ENCODE peak calls at places on chromosomes 1 and 21, in four cellular contexts. W is mesenchymal stem cell, Z is mesendoderm, P is IMR-90. V is an unnamed sample.

GRCh38 chr1:61273861-61274260 is 191.5 kb downstream of the NFIA start:
- DNase-seq in P (no peak), W (no peak), Z (no peak), V (no peak)

GRCh38 chr1:70961374-70961773 is 86.2 kb downstream of the PTGER3 start:
- DNase-seq in W (no peak), Z (no peak), P (no peak), V (peak; percentile 81)

GRCh38 chr1:57512386-57512785 is 88.5 kb upstream of the DAB1 start:
- DNase-seq in Z (no peak), W (no peak), P (no peak), V (no peak)

GRCh38 chr1:52532732-52533327 is 20.1 kb downstream of the TUT4 start:
- DNase-seq in W (no peak), Z (no peak), P (no peak), V (no peak)

GRCh38 chr1:41665962-41666917 is 181.8 kb upstream of the EDN2 start:
- DNase-seq in P (no peak), Z (peak; percentile 32), W (no peak), V (no peak)

GRCh38 chr1:172431721-172432192 is 11.3 kb downstream of the C1orf105 start:
- DNase-seq in P (no peak), Z (peak; percentile 33), W (no peak), V (peak; percentile 73)

GRCh38 chr1:181061891-181062777 is 26.4 kb upstream of the IER5 start:
- DNase-seq in P (no peak), Z (no peak), W (no peak), V (peak; percentile 25)

GRCh38 chr1:209577346-209577745 is 6.2 kb upstream of the CAMK1G start:
- DNase-seq in Z (no peak), W (peak; percentile 62), P (peak; percentile 49), V (no peak)

GRCh38 chr21:18153063-18153462 is 91.6 kb upstream of the CHODL start:
- DNase-seq in W (peak; percentile 26), Z (no peak), P (no peak), V (no peak)

GRCh38 chr1:219805191-219805590 is 123.2 kb downstream of the SLC30A10 start:
- DNase-seq in Z (no peak), W (no peak), P (no peak), V (no peak)

GRCh38 chr1:3992103-3992556 is 92.1 kb upstream of the C1orf174 start:
- DNase-seq in Z (peak; percentile 67), W (peak; percentile 0), P (peak; percentile 1), V (peak; percentile 21)

GRCh38 chr1:97433520-97434175 is 487.2 kb downstream of the DPYD start:
- DNase-seq in P (peak; percentile 93), Z (no peak), W (peak; percentile 50), V (peak; percentile 26)

GRCh38 chr1:117638759-117639158 is 32.9 kb downstream of the TENT5C start:
- DNase-seq in Z (no peak), P (no peak), W (no peak), V (peak; percentile 95)

GRCh38 chr21:44969965-44970755 is 30.3 kb downstream of the SLX9 start:
- DNase-seq in P (peak; percentile 87), Z (peak; percentile 65), W (peak; percentile 80), V (peak; percentile 88)

GRCh38 chr1:36625959-36626337 is 143.2 kb upstream of the CSF3R start:
- DNase-seq in W (no peak), Z (no peak), P (no peak), V (no peak)

GRCh38 chr1:8194481-8195227 is 123.3 kb upstream of the SLC45A1 start:
- DNase-seq in P (peak; percentile 67), Z (no peak), W (no peak), V (no peak)

GRCh38 chr1:45767035-45767434 is 16.6 kb upstream of the IPP start:
- DNase-seq in Z (no peak), P (peak; percentile 76), W (no peak), V (no peak)

GRCh38 chr1:101236546-101237228 is at the start of gene S1PR1:
- DNase-seq in P (peak; percentile 69), Z (peak; percentile 70), W (peak; percentile 76), V (peak; percentile 39)

GRCh38 chr1:147717706-147718097 is 42.7 kb downstream of the GJA5 start:
- DNase-seq in P (no peak), Z (no peak), W (no peak), V (no peak)

GRCh38 chr1:239058190-239058589 is 328.2 kb upstream of the CHRM3 start:
- DNase-seq in Z (no peak), P (no peak), W (no peak), V (no peak)

GRCh38 chr1:225870883-225871282 is 11.3 kb downstream of the TMEM63A start:
- DNase-seq in P (no peak), W (no peak), Z (no peak), V (no peak)

GRCh38 chr1:234309598-234310459 is 63.4 kb upstream of the COA6 start:
- DNase-seq in P (peak; percentile 46), W (peak; percentile 43), Z (peak; percentile 85), V (peak; percentile 83)

GRCh38 chr1:162357681-162358266 is 18.9 kb downstream of the SPATA46 start:
- DNase-seq in W (peak; percentile 29), Z (peak; percentile 80), P (peak; percentile 31), V (peak; percentile 26)

GRCh38 chr1:182595641-182596240 is 6.7 kb upstream of the RNASEL start:
- DNase-seq in W (peak; percentile 69), P (peak; percentile 69), Z (peak; percentile 79), V (peak; percentile 95)

GRCh38 chr1:116377564-116378529 is 4.8 kb downstream of the ATP1A1 start:
- DNase-seq in W (peak; percentile 93), P (peak; percentile 96), Z (no peak), V (peak; percentile 62)

GRCh38 chr1:93338426-93338825 is 7.3 kb upstream of the DR1 start:
- DNase-seq in P (peak; percentile 95), W (peak; percentile 55), Z (no peak), V (peak; percentile 79)

GRCh38 chr1:56686171-56686570 is 41.1 kb downstream of the PRKAA2 start:
- DNase-seq in P (peak; percentile 66), Z (no peak), W (peak; percentile 33), V (no peak)

GRCh38 chr21:45992311-45993209 is 11.0 kb downstream of the COL6A1 start:
- DNase-seq in Z (no peak), W (no peak), P (no peak), V (no peak)

GRCh38 chr1:13801711-13802486 is 101.9 kb downstream of the PRDM2 start:
- DNase-seq in Z (peak; percentile 30), W (no peak), P (no peak), V (peak; percentile 84)

GRCh38 chr1:47578026-47578861 is 140.4 kb downstream of the FOXD2 start:
- DNase-seq in W (peak; percentile 15), Z (no peak), P (no peak), V (no peak)

GRCh38 chr1:172581779-172582178 is 48.8 kb downstream of the SUCO start:
- DNase-seq in W (peak; percentile 62), Z (peak; percentile 31), P (peak; percentile 88), V (no peak)

GRCh38 chr1:52911541-52911940 is 10.0 kb downstream of the ECHDC2 start:
- DNase-seq in W (no peak), Z (no peak), P (no peak), V (no peak)

GRCh38 chr1:155185783-155186265 is 12.2 kb downstream of the TRIM46 start:
- DNase-seq in P (no peak), Z (no peak), W (no peak), V (no peak)

GRCh38 chr1:119308130-119308529 is 60.5 kb upstream of the HAO2 start:
- DNase-seq in W (no peak), Z (no peak), P (no peak), V (no peak)

DNA sequence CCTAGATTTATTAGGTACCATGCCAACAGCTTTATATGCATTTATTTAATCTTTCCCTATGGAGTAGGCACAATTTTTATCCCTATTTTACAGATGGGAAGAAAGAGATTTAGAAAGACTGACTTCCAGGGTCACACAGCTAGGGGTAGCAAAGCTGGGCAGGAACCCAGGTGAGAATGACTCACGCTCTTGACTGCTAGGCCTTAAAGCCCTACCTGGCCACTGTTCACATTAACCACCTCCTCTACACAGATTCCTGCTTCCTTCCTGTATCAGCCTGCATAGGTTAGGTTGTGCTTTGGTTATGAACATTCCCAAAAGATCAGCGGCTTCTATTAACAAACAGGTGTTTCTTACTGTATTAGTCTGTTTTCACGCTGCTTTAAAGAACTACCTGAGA is 53.2 kb downstream of the DNAJC6 start:
- DNase-seq in P (no peak), Z (peak; percentile 19), W (no peak), V (peak; percentile 2)
- H2AK5ac ChIP-seq in P (no peak overlapping the region), Z (no peak overlapping the region), W (no peak overlapping the region), V (no peak overlapping the region)

DNA sequence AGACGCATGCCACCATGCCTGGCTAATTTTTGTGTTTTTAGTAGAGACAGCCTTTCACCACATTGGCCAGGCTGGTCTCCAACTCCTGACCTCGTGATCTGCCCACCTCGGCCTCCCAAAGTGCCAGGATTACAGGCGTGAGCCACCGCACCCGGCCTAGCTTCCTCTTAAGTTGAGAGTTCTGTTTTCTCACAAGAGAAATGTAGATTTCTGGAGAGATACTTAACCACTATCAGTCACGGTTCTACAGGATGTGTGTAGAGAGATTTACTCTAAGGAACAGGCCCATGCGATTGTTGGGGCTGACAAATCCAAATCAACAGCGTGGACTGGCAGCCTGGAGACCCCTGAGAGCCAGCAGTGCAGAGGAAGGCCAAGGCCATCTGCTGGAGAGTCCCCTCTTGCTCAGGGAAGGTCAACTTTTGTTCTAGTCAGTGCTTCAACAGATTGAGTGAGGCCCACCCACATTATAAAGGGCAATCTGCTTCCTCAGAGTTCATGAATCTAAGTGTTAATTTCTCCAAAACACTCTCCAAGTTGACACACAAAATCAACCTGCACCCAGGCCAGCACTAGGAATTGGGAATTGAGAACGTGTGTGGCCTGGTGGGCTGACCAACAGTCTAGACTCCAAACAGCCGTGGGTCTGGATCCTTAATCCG is 38.7 kb downstream of the CHAF1B start:
- DNase-seq in Z (no peak), P (no peak), W (no peak), V (no peak)
- H2AK5ac ChIP-seq in Z (no peak overlapping the region), P (no peak overlapping the region), W (peak overlapping the region; percentile 37), V (peak overlapping the region; percentile 26)

DNA sequence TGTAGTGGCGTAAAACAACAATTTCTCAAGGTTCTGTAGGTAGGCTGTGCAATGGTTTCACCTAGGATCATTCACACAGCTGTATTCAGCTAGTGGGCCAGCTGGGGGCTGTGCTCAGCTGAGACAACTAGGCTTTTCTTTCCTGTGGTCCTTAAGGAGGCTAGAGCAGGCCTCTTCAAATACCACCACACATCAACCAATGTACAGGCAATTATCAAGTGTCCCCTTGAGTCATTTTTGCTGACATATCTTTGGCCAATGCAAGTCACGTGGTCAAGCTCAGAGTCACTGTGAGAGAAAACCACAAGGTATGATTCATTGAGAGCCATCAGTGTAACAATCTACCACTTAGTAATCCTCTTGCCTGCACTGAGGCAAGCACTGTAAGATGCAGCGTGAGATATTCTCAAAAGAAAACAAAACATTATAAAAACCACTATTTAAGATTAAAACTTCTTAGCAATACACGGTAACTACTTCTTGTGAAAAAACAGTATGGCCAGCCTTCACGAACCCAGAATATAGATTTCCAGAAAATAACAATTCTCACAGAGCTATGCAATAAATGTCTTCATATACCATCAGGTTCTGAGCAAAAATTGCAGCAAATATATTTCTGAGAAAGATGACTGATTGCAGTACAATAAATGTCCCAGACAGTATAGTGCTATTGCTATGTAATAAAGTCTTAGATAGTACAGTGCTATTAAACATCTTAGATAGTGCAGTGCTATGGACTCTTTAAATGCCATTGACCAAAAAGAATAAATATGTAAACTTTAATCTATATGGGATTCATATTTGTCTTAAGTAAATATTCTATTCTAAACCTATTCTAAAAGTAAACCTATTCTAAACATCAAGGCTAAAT is 55.3 kb downstream of the NME7 start:
- DNase-seq in P (peak; percentile 98), Z (peak; percentile 61), W (peak; percentile 97), V (peak; percentile 70)
- H2AK5ac ChIP-seq in P (no peak overlapping the region), Z (no peak overlapping the region), W (no peak overlapping the region), V (no peak overlapping the region)

DNA sequence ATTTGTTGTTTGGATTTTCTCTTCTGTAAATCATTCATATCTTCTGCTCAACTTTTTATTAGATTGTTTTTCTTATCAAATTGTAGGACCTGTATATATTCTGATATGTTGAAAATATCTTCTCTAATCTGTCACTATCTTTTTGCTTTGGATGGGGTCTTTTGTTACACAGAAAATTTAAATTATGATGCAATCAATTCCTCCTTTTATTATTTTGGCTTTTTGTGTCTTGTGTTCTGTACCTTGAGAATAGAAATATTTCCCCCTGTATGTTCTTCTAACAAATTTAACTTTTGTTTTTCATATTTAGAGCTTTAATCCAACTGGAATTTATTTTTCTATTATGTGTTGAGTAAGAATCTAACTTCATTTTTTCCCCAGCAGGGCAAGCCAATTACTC is 3.2 kb upstream of the AVPR1B start:
- DNase-seq in P (no peak), Z (no peak), W (no peak), V (no peak)
- H2AK5ac ChIP-seq in P (no peak overlapping the region), Z (no peak overlapping the region), W (no peak overlapping the region), V (no peak overlapping the region)

V was measured in trophoblast cell.